ENCODE peak calls at places on chromosomes 13 and 19, in four cellular contexts. C is GM13976, O is AG09319, V is thoracic aorta. R is an unnamed sample.

GRCh38 chr13:79988573-79988972 is 352.4 kb downstream of the SPRY2 start:
- DNase-seq in O (no peak), V (no peak), C (no peak), R (no peak)

GRCh38 chr13:76812971-76813691 is 73.1 kb downstream of the KCTD12 start:
- DNase-seq in O (no peak), C (no peak), V (no peak), R (no peak)

GRCh38 chr19:49129238-49129583 is 9.9 kb downstream of the PPFIA3 start:
- DNase-seq in V (no peak), C (no peak), O (no peak), R (no peak)

GRCh38 chr19:40283414-40284250 is 1.5 kb downstream of the AKT2 start:
- DNase-seq in C (no peak), V (no peak), O (no peak), R (no peak)

GRCh38 chr19:45919678-45920077 is 5.1 kb upstream of the NANOS2 start:
- DNase-seq in V (no peak), O (no peak), C (no peak), R (no peak)

GRCh38 chr13:91346848-91347211 is 657 bp upstream of the MIR17HG start:
- DNase-seq in C (peak), O (no peak), V (no peak), R (peak)

GRCh38 chr13:114088863-114089262 is 43.6 kb downstream of the RASA3 start:
- DNase-seq in C (no peak), O (no peak), V (no peak), R (no peak)

GRCh38 chr19:35108730-35109129 is 6.9 kb upstream of the FXYD3 start:
- DNase-seq in O (no peak), C (no peak), V (no peak), R (no peak)

GRCh38 chr13:29513981-29514719 is 81.3 kb downstream of the SLC7A1 start:
- DNase-seq in C (no peak), O (no peak), V (no peak), R (no peak)

GRCh38 chr13:113849981-113850721 is 13.7 kb downstream of the GAS6 start:
- DNase-seq in C (no peak), O (no peak), V (no peak), R (no peak)

GRCh38 chr19:12665281-12665573 is 1.3 kb downstream of the MAN2B1 start:
- DNase-seq in C (peak), O (no peak), V (no peak), R (peak)

GRCh38 chr19:34556500-34556899 is 74.9 kb downstream of the WTIP start:
- DNase-seq in O (no peak), V (no peak), C (no peak), R (no peak)

GRCh38 chr19:11058246-11059030 is 30.8 kb upstream of the LDLR start:
- DNase-seq in C (no peak), O (no peak), V (no peak), R (no peak)

GRCh38 chr13:74210693-74211393 is 76.6 kb upstream of the KLF12 start:
- DNase-seq in C (no peak), O (peak), V (peak), R (no peak)

GRCh38 chr13:94682229-94682628 is 30.1 kb downstream of the SOX21 start:
- DNase-seq in V (no peak), O (no peak), C (no peak), R (no peak)

GRCh38 chr13:81872581-81872980 is 1531.7 kb upstream of the SPRY2 start:
- DNase-seq in V (no peak), O (no peak), C (no peak), R (peak)
- TF ChIP-seq CTCF in V (no peak), O (no peak), C (no peak), R (peak)

DNA sequence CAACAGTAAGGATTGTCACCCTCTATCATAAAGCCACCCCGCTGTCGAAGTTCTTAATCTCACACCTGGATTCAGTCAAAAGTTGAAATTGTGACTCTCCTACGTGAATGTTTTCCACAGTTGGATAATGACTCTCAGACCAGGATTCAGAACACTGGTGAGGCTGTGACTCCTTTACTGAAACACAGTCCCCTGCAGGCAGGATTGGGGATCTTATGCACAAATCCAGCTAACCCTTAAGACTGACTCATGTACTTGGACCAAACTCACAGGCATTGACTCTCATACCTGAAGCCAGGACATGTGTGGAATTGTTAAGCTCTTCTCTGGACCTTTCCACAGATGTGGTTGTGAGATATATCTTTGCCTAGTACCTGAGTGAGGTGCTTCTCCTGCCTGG is 46.8 kb downstream of the ZNF85 start:
- DNase-seq in V (no peak), C (no peak), O (no peak), R (no peak)
- TF ChIP-seq CTCF in V (no peak), C (no peak), O (no peak), R (no peak)

GRCh38 chr13:30804474-30804873 is 69.1 kb downstream of the ALOX5AP start:
- DNase-seq in O (no peak), C (no peak), V (no peak), R (no peak)
- TF ChIP-seq CTCF in O (peak), C (no peak), V (no peak), R (no peak)

DNA sequence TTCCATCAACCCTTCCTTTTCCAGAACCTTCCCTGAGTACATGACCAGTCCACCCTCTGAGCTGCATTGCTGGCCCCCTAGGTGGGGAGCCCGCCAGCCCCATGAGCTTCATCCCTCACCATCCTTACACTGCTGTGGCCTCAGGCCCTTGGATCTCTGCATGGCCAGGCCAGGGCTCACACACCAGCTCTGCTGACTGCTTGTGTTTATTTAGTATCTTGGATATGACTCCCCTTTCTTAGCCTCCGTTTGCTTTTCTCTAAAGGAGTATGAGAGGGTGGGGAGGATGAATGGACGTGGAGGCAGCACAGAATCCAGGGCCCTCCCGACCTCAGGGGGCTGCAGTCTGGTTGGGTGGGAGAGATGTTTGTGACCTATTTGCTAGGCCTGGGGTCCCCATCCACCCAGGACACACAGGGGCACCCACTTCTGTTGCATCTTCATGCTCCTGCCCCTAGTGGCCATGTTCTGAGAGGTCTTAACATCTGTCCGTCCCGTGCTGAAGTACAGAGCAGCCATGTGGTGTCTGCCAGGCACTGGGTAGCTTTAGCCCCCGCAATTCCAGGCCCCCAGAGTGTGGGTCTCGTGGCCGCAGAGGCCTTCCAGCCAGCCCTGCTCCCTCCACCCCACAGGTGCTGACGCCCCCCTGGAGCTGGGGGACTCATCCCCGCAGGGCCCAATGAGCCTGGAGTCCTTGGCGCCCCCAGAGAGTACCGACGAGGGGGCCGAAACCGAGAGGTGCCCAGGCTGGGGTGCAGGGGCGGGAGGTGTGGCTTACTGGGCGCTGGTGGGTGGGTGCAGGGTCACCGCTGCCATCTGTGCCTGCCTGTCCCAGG is 13.0 kb downstream of the ARHGEF1 start:
- DNase-seq in O (no peak), V (no peak), C (no peak), R (no peak)
- TF ChIP-seq CTCF in O (peak), V (no peak), C (no peak), R (peak)

DNA sequence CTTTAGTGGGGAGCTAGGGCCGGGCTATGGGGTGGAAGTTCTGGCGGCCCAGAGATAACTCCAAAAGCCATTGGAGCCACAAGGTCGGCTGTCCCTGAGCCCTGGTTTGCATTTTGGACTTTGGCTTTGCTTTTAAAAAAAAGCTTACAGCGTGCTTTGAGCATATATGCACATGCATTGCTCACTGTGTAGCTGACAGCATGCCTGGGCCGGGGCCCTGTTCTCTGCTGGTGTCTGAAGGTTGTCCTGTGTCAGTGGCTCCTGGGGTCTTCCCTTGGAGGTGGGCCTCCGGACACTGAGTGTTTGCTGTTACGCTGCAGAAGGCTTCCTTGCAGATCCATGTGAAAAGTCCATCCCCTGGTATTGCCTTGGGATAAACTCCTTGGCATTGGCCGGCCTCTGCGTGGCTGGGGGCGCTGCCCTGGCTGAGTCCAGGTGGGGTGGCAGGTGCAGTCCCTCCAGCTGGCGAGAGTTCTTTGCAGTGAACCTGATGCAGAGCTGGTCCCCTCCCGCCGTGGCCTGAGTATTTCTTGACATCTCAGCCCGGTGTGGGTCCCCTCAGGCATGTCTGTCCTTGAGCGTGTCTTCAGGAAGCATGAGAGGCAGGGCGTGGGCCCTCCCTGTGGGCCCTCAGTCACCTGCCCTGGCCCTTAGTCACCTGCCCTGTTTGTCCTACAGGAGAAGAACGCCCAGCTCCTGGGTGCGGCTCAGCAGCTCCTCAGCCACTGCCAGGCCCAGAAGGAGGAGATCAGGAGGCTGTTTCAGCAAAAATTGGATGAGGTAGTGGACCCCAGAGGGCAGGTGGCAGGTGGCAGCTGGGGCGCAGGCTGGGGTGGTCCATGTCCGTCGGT is 23.0 kb downstream of the PLEKHJ1 start:
- DNase-seq in C (no peak), V (no peak), O (no peak), R (no peak)
- TF ChIP-seq CTCF in C (no peak), V (no peak), O (no peak), R (no peak)

GRCh38 chr19:13848811-13849241 is 28.1 kb upstream of the NANOS3 start:
- DNase-seq in V (no peak), O (no peak), C (no peak), R (no peak)

GRCh38 chr19:13846533-13847032 is 30.4 kb upstream of the NANOS3 start:
- DNase-seq in O (no peak), V (peak), C (peak), R (peak)

GRCh38 chr19:13849277-13849676 is 27.7 kb upstream of the NANOS3 start:
- DNase-seq in O (no peak), V (no peak), C (no peak), R (no peak)

GRCh38 chr19:13847033-13847899 is 29.7 kb upstream of the NANOS3 start:
- DNase-seq in V (peak), C (peak), O (peak), R (peak)

GRCh38 chr19:13847900-13848677 is 28.8 kb upstream of the NANOS3 start:
- DNase-seq in C (no peak), O (no peak), V (no peak), R (no peak)
- TF ChIP-seq CTCF in C (no peak), O (no peak), V (peak), R (no peak)

GRCh38 chr19:3129112-3129511 is 6.7 kb upstream of the GNA15 start:
- DNase-seq in V (no peak), C (no peak), O (peak), R (no peak)
- TF ChIP-seq CTCF in V (no peak), C (peak), O (peak), R (peak)